ENCODE peak calls at places on chromosomes 2 and 18, in four cellular contexts. Q is SK-N-SH, D is GM12878, B is HepG2. E is an unnamed sample.

GRCh38 chr2:69253893-69254292 is 133.1 kb downstream of the GFPT1 start:
- DNase-seq in Q (no peak), D (no peak), B (no peak), E (no peak)

GRCh38 chr2:12759248-12759647 is 42.5 kb downstream of the TRIB2 start:
- DNase-seq in Q (no peak), D (no peak), B (no peak), E (no peak)

GRCh38 chr18:45361148-45361851 is 254.0 kb upstream of the SLC14A2 start:
- DNase-seq in Q (no peak), D (no peak), B (no peak), E (no peak)

GRCh38 chr2:171447675-171448074 is 13.6 kb downstream of the DCAF17 start:
- DNase-seq in Q (no peak), D (no peak), B (no peak), E (no peak)

GRCh38 chr2:119694994-119695521 is 16.1 kb downstream of the TMEM177 start:
- DNase-seq in Q (no peak), D (no peak), B (peak; percentile 66), E (no peak)

GRCh38 chr2:20282916-20283592 is 58.1 kb upstream of the SDC1 start:
- DNase-seq in Q (peak; percentile 69), D (no peak), B (no peak), E (no peak)

GRCh38 chr2:175871331-175871730 is 130.7 kb downstream of the LNPK start:
- DNase-seq in Q (no peak), D (no peak), B (no peak), E (no peak)

GRCh38 chr2:201185863-201186262 is 2.9 kb downstream of the CASP10 start:
- DNase-seq in Q (no peak), D (no peak), B (no peak), E (no peak)

GRCh38 chr2:9692392-9693137 is 61.8 kb upstream of the YWHAQ start:
- DNase-seq in Q (peak; percentile 14), D (no peak), B (no peak), E (no peak)

GRCh38 chr2:70005752-70006446 is 44.5 kb upstream of the ASPRV1 start:
- DNase-seq in Q (no peak), D (no peak), B (no peak), E (peak; percentile 79)

GRCh38 chr2:48711343-48711742 is 44.2 kb downstream of the LHCGR start:
- DNase-seq in Q (no peak), D (no peak), B (no peak), E (no peak)

GRCh38 chr18:58455318-58455950 is 173.5 kb downstream of the ALPK2 start:
- DNase-seq in Q (no peak), D (peak; percentile 8), B (no peak), E (no peak)

GRCh38 chr2:31945572-31945935 is 65.3 kb downstream of the MEMO1 start:
- DNase-seq in Q (no peak), D (no peak), B (no peak), E (peak; percentile 76)

GRCh38 chr2:237154894-237155851 is 69.5 kb downstream of the COPS8 start:
- DNase-seq in Q (peak; percentile 39), D (peak; percentile 75), B (no peak), E (no peak)

GRCh38 chr18:38768504-38768903 is 1202.9 kb upstream of the CELF4 start:
- DNase-seq in Q (no peak), D (no peak), B (no peak), E (no peak)

GRCh38 chr18:8040021-8040420 is 472.9 kb downstream of the PTPRM start:
- DNase-seq in Q (no peak), D (no peak), B (no peak), E (no peak)

GRCh38 chr2:119544075-119545031 is at the start of gene CFAP221:
- DNase-seq in Q (peak; percentile 94), D (no peak), B (peak; percentile 60), E (peak; percentile 88)

GRCh38 chr2:217204358-217204757 is 344.5 kb upstream of the TNP1 start:
- DNase-seq in Q (no peak), D (no peak), B (no peak), E (no peak)

GRCh38 chr2:170005702-170006101 is 172.2 kb upstream of the MYO3B start:
- DNase-seq in Q (no peak), D (no peak), B (no peak), E (peak; percentile 66)

GRCh38 chr2:160387558-160388262 is 105.9 kb downstream of the RBMS1 start:
- DNase-seq in Q (no peak), D (no peak), B (no peak), E (no peak)

GRCh38 chr2:134976074-134976702 is 57.6 kb downstream of the CCNT2 start:
- DNase-seq in Q (no peak), D (no peak), B (no peak), E (no peak)

GRCh38 chr2:45343618-45344017 is 267.4 kb downstream of the SRBD1 start:
- DNase-seq in Q (peak; percentile 42), D (no peak), B (no peak), E (no peak)

GRCh38 chr2:6845312-6845711 is 20.4 kb downstream of the CMPK2 start:
- DNase-seq in Q (no peak), D (no peak), B (no peak), E (peak; percentile 53)

GRCh38 chr2:20052872-20053281 is 1.4 kb upstream of the LAPTM4A start:
- DNase-seq in Q (peak; percentile 63), D (no peak), B (no peak), E (peak; percentile 86)

GRCh38 chr18:47953471-47953931 is 23.0 kb upstream of the SMAD2 start:
- DNase-seq in Q (no peak), D (no peak), B (no peak), E (no peak)

GRCh38 chr2:30847329-30847728 is 40.1 kb upstream of the CAPN13 start:
- DNase-seq in Q (no peak), D (no peak), B (no peak), E (no peak)

GRCh38 chr2:13858626-13859025 is 773.9 kb upstream of the LRATD1 start:
- DNase-seq in Q (no peak), D (peak; percentile 3), B (no peak), E (no peak)

GRCh38 chr2:103009861-103010260 is 248.0 kb downstream of the TMEM182 start:
- DNase-seq in Q (no peak), D (no peak), B (no peak), E (no peak)

GRCh38 chr18:64886995-64887394 is 738.1 kb upstream of the LINC00305 start:
- DNase-seq in Q (no peak), D (no peak), B (no peak), E (no peak)

GRCh38 chr2:32812316-32812715 is 134.4 kb upstream of the LTBP1 start:
- DNase-seq in Q (no peak), D (no peak), B (no peak), E (no peak)

GRCh38 chr2:120180066-120180465 is 43.1 kb downstream of the TMEM185B start:
- DNase-seq in Q (no peak), D (no peak), B (no peak), E (no peak)

GRCh38 chr2:28437918-28438317 is 45.3 kb downstream of the FOSL2 start:
- DNase-seq in Q (no peak), D (no peak), B (peak; percentile 43), E (no peak)

GRCh38 chr2:235827585-235827992 is 333.7 kb downstream of the AGAP1 start:
- DNase-seq in Q (no peak), D (no peak), B (no peak), E (no peak)

GRCh38 chr2:17518212-17519154 is at the start of gene RAD51AP2:
- DNase-seq in Q (peak; percentile 92), D (peak; percentile 40), B (peak; percentile 60), E (peak; percentile 91)

GRCh38 chr2:25347205-25347815 is 5.6 kb upstream of the DNMT3A start:
- DNase-seq in Q (no peak), D (no peak), B (no peak), E (no peak)

DNA sequence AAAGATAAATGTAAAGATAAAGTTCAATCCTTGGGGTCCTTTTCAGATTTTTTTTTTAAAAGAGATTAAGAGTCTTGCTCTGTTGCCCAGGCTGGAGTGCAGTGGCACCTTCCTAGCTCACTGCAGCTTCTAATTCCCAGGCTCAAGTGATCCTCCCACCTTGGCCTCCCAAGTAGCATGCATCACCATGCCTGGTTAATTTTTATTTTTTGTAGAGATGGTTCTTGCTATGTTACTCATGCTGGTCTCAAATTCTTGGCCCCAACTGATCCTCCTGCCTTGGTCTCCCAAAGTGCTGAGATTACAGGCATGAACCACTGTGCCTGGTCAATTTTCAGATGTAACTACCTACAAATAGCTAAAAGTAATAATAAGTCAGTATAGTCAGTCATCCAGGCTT is 21.1 kb downstream of the NFE2L2 start:
- DNase-seq in Q (no peak), D (no peak), B (no peak), E (no peak)
- TF ChIP-seq NFIC in Q (no peak), D (no peak), B (no peak), E (no peak)

GRCh38 chr2:165406053-165406628 is 63.4 kb upstream of the CSRNP3 start:
- DNase-seq in Q (no peak), D (no peak), B (no peak), E (no peak)

GRCh38 chr2:165402142-165402541 is 67.4 kb upstream of the CSRNP3 start:
- DNase-seq in Q (no peak), D (no peak), B (no peak), E (no peak)

GRCh38 chr2:165401285-165401852 is 68.1 kb upstream of the CSRNP3 start:
- DNase-seq in Q (peak; percentile 19), D (peak; percentile 9), B (peak; percentile 67), E (peak; percentile 8)
- TF ChIP-seq NFIC in Q (no peak), D (no peak), B (no peak), E (no peak)

DNA sequence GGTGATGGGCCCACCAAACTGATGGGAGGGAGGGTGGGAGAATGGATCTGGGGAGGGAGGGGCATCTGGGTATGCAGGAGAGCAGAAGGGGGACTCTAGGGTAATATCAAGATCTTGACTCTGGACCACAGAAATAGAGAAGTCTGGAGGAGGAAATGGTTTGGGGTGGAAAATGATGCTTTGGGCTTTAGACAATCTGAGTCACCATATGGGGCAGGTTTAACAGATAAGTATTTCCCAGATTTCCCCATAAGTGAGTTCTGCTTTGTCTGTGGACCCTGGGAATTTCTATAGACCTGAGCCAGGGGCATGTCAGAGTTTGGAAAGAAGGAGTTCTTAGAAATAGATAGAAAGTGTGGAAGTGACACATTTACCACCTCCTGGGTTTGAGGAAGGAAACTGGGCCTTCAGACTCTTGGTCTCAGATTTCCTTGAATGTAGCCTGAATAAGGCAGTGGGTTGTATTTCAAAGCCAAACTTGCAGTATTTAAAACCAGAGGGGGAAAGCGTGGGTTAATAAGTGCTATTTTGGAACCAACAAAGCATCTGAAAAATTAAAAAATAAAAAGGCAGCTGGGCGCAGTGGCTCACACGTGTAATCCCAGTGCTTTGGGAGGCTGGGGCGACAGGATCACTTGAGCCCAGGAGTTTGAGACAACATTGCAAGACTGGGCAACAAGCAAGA is 15.1 kb upstream of the IL1A start:
- DNase-seq in Q (no peak), D (no peak), B (no peak), E (no peak)
- TF ChIP-seq NFIC in Q (no peak), D (peak; percentile 76), B (no peak), E (no peak)

DNA sequence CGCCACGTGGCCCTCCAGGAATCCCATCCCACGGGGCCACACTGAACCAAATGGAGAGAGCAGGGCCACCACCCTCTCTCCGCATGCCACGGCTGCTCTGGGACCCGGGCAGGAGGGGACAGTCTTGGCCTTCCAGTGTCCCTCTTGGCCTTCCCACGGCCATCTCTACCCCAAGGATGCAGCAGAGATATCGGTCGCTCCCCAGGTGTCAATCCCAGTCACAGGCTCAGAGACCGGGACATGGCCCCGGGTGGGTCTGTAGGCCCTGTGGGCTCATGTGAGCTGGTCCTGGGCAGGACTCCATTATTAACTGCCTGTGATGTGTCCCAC is 15.3 kb downstream of the CAPN10 start:
- DNase-seq in Q (no peak), D (no peak), B (no peak), E (no peak)
- TF ChIP-seq NFIC in Q (no peak), D (no peak), B (no peak), E (no peak)

GRCh38 chr2:149187061-149187460 is 143.3 kb upstream of the LYPD6 start:
- DNase-seq in Q (no peak), D (no peak), B (no peak), E (no peak)
- TF ChIP-seq NFIC in Q (no peak), D (no peak), B (no peak), E (no peak)

E was measured in K562.